ENCODE peak calls at places on chromosomes 1 and 21, in eight cellular contexts. Q is GM20000, Z is ovary, B is HFFc6, T is lung, N is keratinocyte, W is fibroblast of pulmonary artery, L is GM13977. K is an unnamed sample.

GRCh38 chr1:174971902-174972301 is 27.8 kb upstream of the CACYBP start:
- DNase-seq in Q (no peak), Z (no peak), B (no peak), T (no peak), N (no peak), W (no peak), L (no peak), K (no peak)

GRCh38 chr1:181588631-181589030 is 105.3 kb downstream of the CACNA1E start:
- DNase-seq in Q (no peak), Z (no peak), B (no peak), T (no peak), N (peak), W (no peak), L (no peak), K (no peak)

GRCh38 chr1:73065585-73065984 is 783.2 kb upstream of the NEGR1 start:
- DNase-seq in Q (no peak), Z (no peak), B (no peak), T (no peak), N (no peak), W (no peak), L (no peak), K (no peak)

GRCh38 chr1:62175568-62176179 is 19.0 kb upstream of the L1TD1 start:
- DNase-seq in Q (peak), Z (no peak), B (peak), T (peak), N (no peak), W (peak), L (peak), K (no peak)

GRCh38 chr1:221636967-221637366 is 104.9 kb downstream of the DUSP10 start:
- DNase-seq in Q (no peak), Z (no peak), B (no peak), T (no peak), N (no peak), W (no peak), L (no peak), K (no peak)

GRCh38 chr1:26184086-26184485 is 6.3 kb upstream of the CATSPER4 start:
- DNase-seq in Q (peak), Z (no peak), B (no peak), T (no peak), N (no peak), W (no peak), L (peak), K (no peak)

GRCh38 chr1:111227875-111228747 is 598 bp downstream of the CHI3L2 start:
- DNase-seq in Q (no peak), Z (peak), B (peak), T (no peak), N (no peak), W (peak), L (no peak), K (no peak)

GRCh38 chr1:230308039-230308438 is 118.1 kb downstream of the PGBD5 start:
- DNase-seq in Q (no peak), Z (peak), B (peak), T (peak), N (no peak), W (peak), L (no peak), K (no peak)

GRCh38 chr1:8937701-8938100 is 8.0 kb upstream of the CA6 start:
- DNase-seq in Q (no peak), Z (no peak), B (no peak), T (no peak), N (no peak), W (peak), L (no peak), K (no peak)

GRCh38 chr1:177424746-177425145 is 254.0 kb downstream of the BRINP2 start:
- DNase-seq in Q (no peak), Z (no peak), B (no peak), T (no peak), N (no peak), W (no peak), L (no peak), K (no peak)

DNA sequence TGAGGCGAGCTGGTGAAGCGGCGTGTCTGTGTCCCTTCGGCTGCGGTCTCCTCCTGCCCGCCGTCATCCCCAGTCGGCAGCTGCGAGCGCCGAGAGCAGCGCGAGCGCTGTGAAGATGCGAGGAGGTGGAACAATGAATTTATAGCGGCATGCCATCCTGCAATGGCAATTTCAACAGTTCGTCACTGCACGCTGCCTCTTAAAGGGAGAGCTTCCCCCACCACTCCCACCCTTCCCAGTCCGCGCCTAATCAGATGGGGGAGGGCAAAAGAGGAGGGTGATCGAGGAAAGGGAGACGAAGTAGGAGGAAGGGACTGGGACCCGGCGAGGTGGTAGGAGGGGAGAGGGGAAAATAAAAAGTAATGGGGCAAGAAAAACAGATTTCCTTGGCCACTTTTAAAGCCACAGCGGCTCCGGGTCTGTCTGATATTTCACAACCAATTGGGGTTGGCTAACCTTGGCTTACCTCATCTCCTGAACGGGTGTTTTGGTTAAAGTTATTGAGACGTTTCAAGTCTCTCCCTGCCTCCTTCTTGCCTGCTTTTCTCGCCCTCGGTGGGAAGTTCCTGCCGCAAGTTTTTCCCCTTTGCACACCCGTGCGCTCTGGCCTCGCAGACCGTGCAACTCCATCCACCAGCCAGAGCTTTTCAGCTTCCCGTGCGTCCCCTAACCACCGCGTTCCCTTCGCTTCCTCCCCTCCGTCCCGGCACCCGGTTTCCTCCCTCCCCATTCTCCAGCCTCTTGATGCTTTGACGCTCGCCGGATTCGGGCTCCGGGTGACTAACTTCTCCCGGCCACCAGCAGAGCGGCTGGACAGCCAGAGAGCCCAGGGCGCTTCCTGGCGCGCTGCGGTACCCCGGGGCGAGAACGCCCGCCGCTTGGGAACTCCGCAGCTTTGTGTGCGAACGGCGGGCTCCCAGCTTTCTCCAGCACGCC is at the start of gene ADAMTS5:
- DNase-seq in Q (no peak), Z (peak), B (peak), T (no peak), N (no peak), W (peak), L (peak), K (no peak)
- TF ChIP-seq CTCF in Q (no peak), Z (no peak), B (no peak), T (no peak), N (no peak), W (no peak), L (no peak), K (no peak)

GRCh38 chr1:234842726-234843641 is 233.0 kb upstream of the IRF2BP2 start:
- DNase-seq in Q (peak), Z (no peak), B (no peak), T (no peak), N (no peak), W (no peak), L (peak), K (peak)
- TF ChIP-seq CTCF in Q (no peak), Z (no peak), B (no peak), T (no peak), N (no peak), W (no peak), L (no peak), K (no peak)

DNA sequence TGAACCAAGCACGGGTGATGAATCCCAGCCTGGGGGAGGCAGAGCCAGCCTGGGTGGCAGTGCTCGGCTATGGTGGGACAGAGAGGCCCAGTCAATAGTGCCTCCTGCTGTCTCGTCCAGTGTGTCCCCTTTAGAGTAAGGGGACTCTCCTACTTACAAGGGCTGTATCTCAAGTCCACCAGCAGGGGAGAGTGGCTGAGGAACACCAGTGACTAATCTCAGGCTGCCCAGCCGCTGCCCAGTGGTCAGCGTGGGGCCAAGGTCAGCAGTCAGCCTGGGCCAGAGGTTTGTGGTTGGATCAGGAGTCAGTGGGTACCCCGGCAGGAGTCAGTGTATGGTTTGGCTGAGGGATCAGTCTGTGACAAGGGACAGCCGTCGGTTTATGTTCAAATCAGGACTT is 109.2 kb upstream of the RUNX3 start:
- DNase-seq in Q (no peak), Z (no peak), B (peak), T (no peak), N (no peak), W (no peak), L (no peak), K (no peak)
- TF ChIP-seq CTCF in Q (no peak), Z (no peak), B (peak), T (no peak), N (no peak), W (no peak), L (no peak), K (peak)

GRCh38 chr1:169117014-169117413 is 10.5 kb downstream of the ATP1B1 start:
- DNase-seq in Q (no peak), Z (no peak), B (no peak), T (no peak), N (no peak), W (no peak), L (no peak), K (no peak)
- TF ChIP-seq CTCF in Q (no peak), Z (no peak), B (no peak), T (no peak), N (no peak), W (no peak), L (no peak), K (no peak)

GRCh38 chr21:35540950-35541632 is 492.0 kb upstream of the RUNX1 start:
- DNase-seq in Q (no peak), Z (no peak), B (peak), T (no peak), N (no peak), W (no peak), L (no peak), K (no peak)
- TF ChIP-seq CTCF in Q (no peak), Z (no peak), B (no peak), T (no peak), N (no peak), W (no peak), L (no peak), K (no peak)

GRCh38 chr1:30919025-30919881 is 10.7 kb upstream of the SDC3 start:
- DNase-seq in Q (no peak), Z (no peak), B (peak), T (no peak), N (peak), W (peak), L (no peak), K (no peak)
- TF ChIP-seq CTCF in Q (no peak), Z (no peak), B (peak), T (no peak), N (no peak), W (no peak), L (no peak), K (no peak)

GRCh38 chr1:223678841-223679240 is 13.3 kb upstream of the CAPN8 start:
- DNase-seq in Q (no peak), Z (no peak), B (no peak), T (no peak), N (no peak), W (peak), L (no peak), K (no peak)

GRCh38 chr1:223684488-223684792 is 18.9 kb upstream of the CAPN8 start:
- DNase-seq in Q (no peak), Z (no peak), B (no peak), T (no peak), N (no peak), W (no peak), L (no peak), K (no peak)

GRCh38 chr1:223680188-223680587 is 14.7 kb upstream of the CAPN8 start:
- DNase-seq in Q (no peak), Z (no peak), B (no peak), T (no peak), N (no peak), W (no peak), L (no peak), K (no peak)

GRCh38 chr1:223682502-223682901 is 17.0 kb upstream of the CAPN8 start:
- DNase-seq in Q (no peak), Z (no peak), B (no peak), T (no peak), N (no peak), W (no peak), L (no peak), K (no peak)

GRCh38 chr1:223683586-223684487 is 18.3 kb upstream of the CAPN8 start:
- DNase-seq in Q (peak), Z (peak), B (peak), T (peak), N (no peak), W (peak), L (peak), K (no peak)
- TF ChIP-seq CTCF in Q (peak), Z (peak), B (peak), T (peak), N (peak), W (peak), L (peak), K (peak)